ENCODE peak calls at places on chromosomes 12 and 14, in eight cellular contexts. B, H, Q, W, R, Z, O and J are unnamed samples.

GRCh38 chr12:45355750-45356149 is 139.9 kb downstream of the ANO6 start:
- DNase-seq in Q (no peak), B (no peak), W (no peak), Z (no peak), O (no peak), H (no peak), R (no peak), J (no peak)

GRCh38 chr14:91867316-91867988 is at the start of gene TC2N:
- DNase-seq in R (no peak), H (no peak), Q (no peak), W (no peak), Z (no peak), O (peak; percentile 17), B (no peak), J (no peak)

GRCh38 chr14:83425138-83425537 is 1891.5 kb upstream of the SEL1L start:
- DNase-seq in H (peak; percentile 27), W (peak; percentile 86), O (no peak), B (no peak), Z (no peak), Q (no peak), R (no peak), J (no peak)

GRCh38 chr12:117559978-117560377 is 198.6 kb upstream of the NOS1 start:
- DNase-seq in R (no peak), O (no peak), W (no peak), B (no peak), Q (no peak), H (no peak), Z (no peak), J (no peak)

GRCh38 chr12:67509987-67510386 is 138.6 kb upstream of the DYRK2 start:
- DNase-seq in O (no peak), H (no peak), Z (no peak), W (no peak), R (no peak), Q (no peak), B (no peak), J (no peak)

GRCh38 chr12:132881853-132882252 is 5.6 kb downstream of the CHFR start:
- DNase-seq in W (peak; percentile 23), R (no peak), B (no peak), Z (no peak), O (no peak), H (no peak), Q (no peak), J (no peak)

GRCh38 chr14:49966971-49967630 is 74.2 kb downstream of the ARF6 start:
- DNase-seq in O (no peak), H (no peak), W (no peak), Z (no peak), R (no peak), B (no peak), Q (no peak), J (no peak)

GRCh38 chr12:162467-163307 is 51.3 kb downstream of the SLC6A12 start:
- DNase-seq in R (no peak), W (peak; percentile 24), H (no peak), Q (no peak), Z (no peak), O (no peak), B (no peak), J (no peak)

GRCh38 chr12:124592050-124592449 is 24.6 kb upstream of the NCOR2 start:
- DNase-seq in O (no peak), Z (no peak), H (no peak), R (no peak), Q (no peak), W (peak; percentile 67), B (no peak), J (no peak)

GRCh38 chr14:88225721-88226120 is 97.3 kb downstream of the KCNK10 start:
- DNase-seq in W (no peak), H (no peak), Q (no peak), R (no peak), O (no peak), Z (no peak), B (no peak), J (no peak)

GRCh38 chr14:49876563-49877127 is 16.2 kb upstream of the ARF6 start:
- DNase-seq in Z (no peak), W (no peak), H (no peak), R (no peak), O (no peak), Q (no peak), B (no peak), J (no peak)

GRCh38 chr12:103688659-103689058 is 101.6 kb downstream of the STAB2 start:
- DNase-seq in B (no peak), R (no peak), Z (no peak), O (no peak), W (no peak), Q (no peak), H (no peak), J (no peak)

GRCh38 chr12:47903151-47903611 is 1.6 kb downstream of the VDR start:
- DNase-seq in B (no peak), Z (peak; percentile 60), O (no peak), W (peak; percentile 68), R (no peak), H (no peak), Q (no peak), J (no peak)

GRCh38 chr14:68814376-68815287 is 21.8 kb upstream of the ZFP36L1 start:
- DNase-seq in W (peak; percentile 69), R (peak; percentile 48), Z (peak; percentile 68), O (no peak), B (peak; percentile 41), Q (peak; percentile 65), H (peak; percentile 95), J (peak; percentile 44)

GRCh38 chr12:80895240-80895639 is 42.5 kb downstream of the LIN7A start:
- DNase-seq in Q (no peak), O (no peak), H (no peak), B (no peak), W (no peak), Z (no peak), R (no peak), J (no peak)

GRCh38 chr12:62693291-62694040 is 226.8 kb downstream of the MON2 start:
- DNase-seq in B (no peak), Z (no peak), H (no peak), O (no peak), Q (no peak), W (no peak), R (no peak), J (no peak)

GRCh38 chr14:74459289-74459946 is 33.4 kb upstream of the SYNDIG1L start:
- DNase-seq in O (peak; percentile 13), H (no peak), Q (peak; percentile 17), R (peak; percentile 43), B (no peak), Z (peak; percentile 68), W (peak; percentile 73), J (no peak)

GRCh38 chr12:121364657-121365265 is 12.6 kb upstream of the ANAPC5 start:
- DNase-seq in B (no peak), Z (no peak), O (no peak), Q (no peak), W (peak; percentile 87), R (no peak), H (no peak), J (no peak)

GRCh38 chr14:104577457-104578301 is 1.9 kb upstream of the C14orf180 start:
- DNase-seq in W (no peak), Z (no peak), B (no peak), H (no peak), O (no peak), Q (no peak), R (no peak), J (no peak)

GRCh38 chr14:100400115-100400514 is 77.0 kb downstream of the SLC25A47 start:
- DNase-seq in O (no peak), Z (no peak), Q (no peak), W (no peak), R (no peak), B (no peak), H (no peak), J (no peak)

GRCh38 chr14:100213956-100214767 is 24.8 kb upstream of the YY1 start:
- DNase-seq in B (peak; percentile 91), H (peak; percentile 57), Q (no peak), Z (peak; percentile 95), R (peak; percentile 77), W (peak; percentile 85), O (peak; percentile 85), J (peak; percentile 94)

GRCh38 chr12:3041558-3042164 is 35.5 kb upstream of the TSPAN9 start:
- DNase-seq in Q (peak; percentile 59), B (no peak), W (peak; percentile 80), O (no peak), R (peak; percentile 54), H (peak; percentile 74), Z (peak; percentile 66), J (no peak)